ENCODE peak calls at places on chromosomes 13 and 19, in six cellular contexts. One of them, this sample, is unnamed. For H3K4me1, the result is how much of the 10 kb centered on the place peaks cover.

GRCh38 chr13:99432637-99433542 is 68.4 kb upstream of the TM9SF2 start:
- DNase-seq in stomach: peak
- DNase-seq in sigmoid colon: peak
- DNase-seq in vagina: no peak
- DNase-seq in breast epithelium: no peak
- DNase-seq in HepG2: peak
- DNase-seq in this sample: peak

GRCh38 chr13:76038920-76039716 is 403.0 kb downstream of the LMO7 start:
- DNase-seq in stomach: no peak
- DNase-seq in sigmoid colon: no peak
- DNase-seq in vagina: no peak
- DNase-seq in breast epithelium: no peak
- DNase-seq in HepG2: no peak
- DNase-seq in this sample: no peak

GRCh38 chr19:1942078-1942933 is 1.3 kb downstream of the CSNK1G2 start:
- DNase-seq in stomach: peak
- DNase-seq in sigmoid colon: peak
- DNase-seq in vagina: peak
- DNase-seq in breast epithelium: peak
- DNase-seq in HepG2: peak
- DNase-seq in this sample: peak

GRCh38 chr19:57363734-57364181 is 407 bp downstream of the TRAPPC2B start:
- DNase-seq in stomach: no peak
- DNase-seq in sigmoid colon: no peak
- DNase-seq in vagina: no peak
- DNase-seq in breast epithelium: no peak
- DNase-seq in HepG2: peak
- DNase-seq in this sample: no peak

GRCh38 chr19:31629936-31630335 is 280.7 kb upstream of the TSHZ3 start:
- DNase-seq in stomach: no peak
- DNase-seq in sigmoid colon: no peak
- DNase-seq in vagina: no peak
- DNase-seq in breast epithelium: no peak
- DNase-seq in HepG2: no peak
- DNase-seq in this sample: no peak

GRCh38 chr19:55080121-55080914 is 4.6 kb downstream of the EPS8L1 start:
- DNase-seq in stomach: peak
- DNase-seq in sigmoid colon: no peak
- DNase-seq in vagina: no peak
- DNase-seq in breast epithelium: peak
- DNase-seq in HepG2: peak
- DNase-seq in this sample: peak

GRCh38 chr13:79782541-79783216 is 301.7 kb downstream of the NDFIP2 start:
- DNase-seq in stomach: peak
- DNase-seq in sigmoid colon: no peak
- DNase-seq in vagina: no peak
- DNase-seq in breast epithelium: no peak
- DNase-seq in HepG2: peak
- DNase-seq in this sample: no peak

GRCh38 chr13:65133094-65133493 is 2097.0 kb downstream of the PCDH9 start:
- DNase-seq in stomach: no peak
- DNase-seq in sigmoid colon: no peak
- DNase-seq in vagina: no peak
- DNase-seq in breast epithelium: no peak
- DNase-seq in HepG2: no peak
- DNase-seq in this sample: no peak

GRCh38 chr13:111038887-111039286 is 76.2 kb upstream of the ARHGEF7 start:
- DNase-seq in stomach: no peak
- DNase-seq in sigmoid colon: no peak
- DNase-seq in vagina: no peak
- DNase-seq in breast epithelium: no peak
- DNase-seq in HepG2: no peak
- DNase-seq in this sample: no peak

GRCh38 chr13:48222358-48223015 is 10.5 kb upstream of the ITM2B start:
- DNase-seq in stomach: no peak
- DNase-seq in sigmoid colon: peak
- DNase-seq in vagina: no peak
- DNase-seq in breast epithelium: no peak
- DNase-seq in HepG2: no peak
- DNase-seq in this sample: peak

GRCh38 chr13:42377640-42378382 is 105.9 kb downstream of the AKAP11 start:
- DNase-seq in stomach: no peak
- DNase-seq in sigmoid colon: no peak
- DNase-seq in vagina: no peak
- DNase-seq in breast epithelium: no peak
- DNase-seq in HepG2: no peak
- DNase-seq in this sample: no peak

GRCh38 chr13:98752111-98752941 is at the start of gene SLC15A1:
- DNase-seq in stomach: no peak
- DNase-seq in sigmoid colon: no peak
- DNase-seq in vagina: no peak
- DNase-seq in breast epithelium: no peak
- DNase-seq in HepG2: no peak
- DNase-seq in this sample: peak

GRCh38 chr13:40269086-40269485 is 397.4 kb downstream of the FOXO1 start:
- DNase-seq in stomach: no peak
- DNase-seq in sigmoid colon: no peak
- DNase-seq in vagina: no peak
- DNase-seq in breast epithelium: no peak
- DNase-seq in HepG2: no peak
- DNase-seq in this sample: no peak

GRCh38 chr19:24166055-24166454 is 79.1 kb downstream of the ZNF254 start:
- DNase-seq in stomach: no peak
- DNase-seq in sigmoid colon: no peak
- DNase-seq in vagina: no peak
- DNase-seq in breast epithelium: no peak
- DNase-seq in HepG2: no peak
- DNase-seq in this sample: no peak

GRCh38 chr13:64074989-64075474 is 2659.4 kb upstream of the PCDH20 start:
- DNase-seq in stomach: peak
- DNase-seq in sigmoid colon: no peak
- DNase-seq in vagina: no peak
- DNase-seq in breast epithelium: no peak
- DNase-seq in HepG2: peak
- DNase-seq in this sample: no peak

GRCh38 chr13:25397763-25398162 is 26.0 kb downstream of the ATP8A2 start:
- DNase-seq in stomach: no peak
- DNase-seq in sigmoid colon: no peak
- DNase-seq in vagina: no peak
- DNase-seq in breast epithelium: no peak
- DNase-seq in HepG2: no peak
- DNase-seq in this sample: no peak

GRCh38 chr19:16604615-16605014 is 23.4 kb downstream of the MED26 start:
- DNase-seq in stomach: no peak
- DNase-seq in sigmoid colon: no peak
- DNase-seq in vagina: no peak
- DNase-seq in breast epithelium: no peak
- DNase-seq in HepG2: no peak
- DNase-seq in this sample: no peak

GRCh38 chr19:46927106-46927505 is 66.3 kb downstream of the ARHGAP35 start:
- DNase-seq in stomach: no peak
- DNase-seq in sigmoid colon: no peak
- DNase-seq in vagina: no peak
- DNase-seq in breast epithelium: no peak
- DNase-seq in HepG2: no peak
- DNase-seq in this sample: no peak

GRCh38 chr19:46925548-46925950 is 64.8 kb downstream of the ARHGAP35 start:
- DNase-seq in stomach: peak
- DNase-seq in sigmoid colon: no peak
- DNase-seq in vagina: no peak
- DNase-seq in breast epithelium: no peak
- DNase-seq in HepG2: peak
- DNase-seq in this sample: peak

GRCh38 chr19:46928951-46929350 is 68.2 kb downstream of the ARHGAP35 start:
- DNase-seq in stomach: no peak
- DNase-seq in sigmoid colon: no peak
- DNase-seq in vagina: no peak
- DNase-seq in breast epithelium: no peak
- DNase-seq in HepG2: no peak
- DNase-seq in this sample: no peak

GRCh38 chr19:46926201-46927071 is 65.6 kb downstream of the ARHGAP35 start:
- DNase-seq in stomach: no peak
- DNase-seq in sigmoid colon: no peak
- DNase-seq in vagina: no peak
- DNase-seq in breast epithelium: no peak
- DNase-seq in HepG2: no peak
- DNase-seq in this sample: no peak

DNA sequence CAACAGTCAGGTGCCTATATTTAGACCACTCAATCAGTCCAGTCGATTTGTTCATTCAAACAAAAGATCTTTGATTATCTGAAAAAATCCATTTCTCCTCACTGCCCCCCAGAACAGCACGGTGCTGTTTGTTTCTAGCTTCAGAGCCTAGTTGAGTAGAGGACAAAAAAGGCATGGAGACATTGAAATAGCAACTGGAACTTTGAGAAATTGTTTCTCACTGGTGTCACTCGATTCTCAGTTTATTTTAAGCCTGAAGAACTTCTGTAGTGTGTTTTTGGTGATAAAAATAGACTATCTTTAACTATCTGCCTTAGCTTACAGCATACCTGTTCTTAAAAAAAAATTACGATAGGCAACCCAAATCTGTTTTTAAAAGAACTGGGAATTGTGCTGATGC is 67.1 kb downstream of the ARHGAP35 start:
- DNase-seq in stomach: no peak
- DNase-seq in sigmoid colon: no peak
- DNase-seq in vagina: no peak
- DNase-seq in breast epithelium: no peak
- DNase-seq in HepG2: no peak
- DNase-seq in this sample: no peak
- H3K4me1 ChIP-seq in stomach: under half
- H3K4me1 ChIP-seq in sigmoid colon: under half
- H3K4me1 ChIP-seq in vagina: half or more
- H3K4me1 ChIP-seq in breast epithelium: under half
- H3K4me1 ChIP-seq in HepG2: half or more
- H3K4me1 ChIP-seq in this sample: under half

GRCh38 chr19:344625-345319 is at the start of gene MIER2:
- DNase-seq in stomach: peak
- DNase-seq in sigmoid colon: peak
- DNase-seq in vagina: no peak
- DNase-seq in breast epithelium: peak
- DNase-seq in HepG2: peak
- DNase-seq in this sample: peak
- TF ChIP-seq POLR2AphosphoS5 in stomach: peak
- TF ChIP-seq POLR2AphosphoS5 in sigmoid colon: peak
- TF ChIP-seq POLR2AphosphoS5 in vagina: peak
- TF ChIP-seq POLR2AphosphoS5 in breast epithelium: no peak
- TF ChIP-seq POLR2AphosphoS5 in HepG2: peak
- TF ChIP-seq POLR2AphosphoS5 in this sample: no peak

GRCh38 chr19:18676692-18677091 is 6.8 kb upstream of the CRTC1 start:
- DNase-seq in stomach: no peak
- DNase-seq in sigmoid colon: no peak
- DNase-seq in vagina: no peak
- DNase-seq in breast epithelium: no peak
- DNase-seq in HepG2: no peak
- DNase-seq in this sample: no peak

GRCh38 chr19:18675779-18676178 is 7.7 kb upstream of the CRTC1 start:
- DNase-seq in stomach: no peak
- DNase-seq in sigmoid colon: no peak
- DNase-seq in vagina: no peak
- DNase-seq in breast epithelium: no peak
- DNase-seq in HepG2: no peak
- DNase-seq in this sample: no peak

GRCh38 chr19:18672606-18673337 is 10.7 kb upstream of the CRTC1 start:
- DNase-seq in stomach: peak
- DNase-seq in sigmoid colon: no peak
- DNase-seq in vagina: no peak
- DNase-seq in breast epithelium: no peak
- DNase-seq in HepG2: no peak
- DNase-seq in this sample: no peak

GRCh38 chr19:18677156-18677555 is 6.3 kb upstream of the CRTC1 start:
- DNase-seq in stomach: no peak
- DNase-seq in sigmoid colon: no peak
- DNase-seq in vagina: no peak
- DNase-seq in breast epithelium: no peak
- DNase-seq in HepG2: no peak
- DNase-seq in this sample: no peak

GRCh38 chr19:18674616-18675015 is 8.9 kb upstream of the CRTC1 start:
- DNase-seq in stomach: no peak
- DNase-seq in sigmoid colon: peak
- DNase-seq in vagina: no peak
- DNase-seq in breast epithelium: no peak
- DNase-seq in HepG2: no peak
- DNase-seq in this sample: peak
- TF ChIP-seq CTCF in stomach: no peak
- TF ChIP-seq CTCF in sigmoid colon: no peak
- TF ChIP-seq CTCF in vagina: no peak
- TF ChIP-seq CTCF in breast epithelium: no peak
- TF ChIP-seq CTCF in HepG2: no peak
- TF ChIP-seq CTCF in this sample: no peak

GRCh38 chr13:46367622-46368327 is 19.3 kb downstream of the RUBCNL start:
- DNase-seq in stomach: no peak
- DNase-seq in sigmoid colon: no peak
- DNase-seq in vagina: no peak
- DNase-seq in breast epithelium: no peak
- DNase-seq in HepG2: no peak
- DNase-seq in this sample: no peak

GRCh38 chr13:46374710-46375109 is 12.3 kb downstream of the RUBCNL start:
- DNase-seq in stomach: no peak
- DNase-seq in sigmoid colon: no peak
- DNase-seq in vagina: no peak
- DNase-seq in breast epithelium: no peak
- DNase-seq in HepG2: no peak
- DNase-seq in this sample: no peak

GRCh38 chr13:46373623-46374022 is 13.4 kb downstream of the RUBCNL start:
- DNase-seq in stomach: no peak
- DNase-seq in sigmoid colon: no peak
- DNase-seq in vagina: no peak
- DNase-seq in breast epithelium: no peak
- DNase-seq in HepG2: no peak
- DNase-seq in this sample: peak

GRCh38 chr13:46372071-46372470 is 15.0 kb downstream of the RUBCNL start:
- DNase-seq in stomach: no peak
- DNase-seq in sigmoid colon: no peak
- DNase-seq in vagina: no peak
- DNase-seq in breast epithelium: no peak
- DNase-seq in HepG2: no peak
- DNase-seq in this sample: no peak

DNA sequence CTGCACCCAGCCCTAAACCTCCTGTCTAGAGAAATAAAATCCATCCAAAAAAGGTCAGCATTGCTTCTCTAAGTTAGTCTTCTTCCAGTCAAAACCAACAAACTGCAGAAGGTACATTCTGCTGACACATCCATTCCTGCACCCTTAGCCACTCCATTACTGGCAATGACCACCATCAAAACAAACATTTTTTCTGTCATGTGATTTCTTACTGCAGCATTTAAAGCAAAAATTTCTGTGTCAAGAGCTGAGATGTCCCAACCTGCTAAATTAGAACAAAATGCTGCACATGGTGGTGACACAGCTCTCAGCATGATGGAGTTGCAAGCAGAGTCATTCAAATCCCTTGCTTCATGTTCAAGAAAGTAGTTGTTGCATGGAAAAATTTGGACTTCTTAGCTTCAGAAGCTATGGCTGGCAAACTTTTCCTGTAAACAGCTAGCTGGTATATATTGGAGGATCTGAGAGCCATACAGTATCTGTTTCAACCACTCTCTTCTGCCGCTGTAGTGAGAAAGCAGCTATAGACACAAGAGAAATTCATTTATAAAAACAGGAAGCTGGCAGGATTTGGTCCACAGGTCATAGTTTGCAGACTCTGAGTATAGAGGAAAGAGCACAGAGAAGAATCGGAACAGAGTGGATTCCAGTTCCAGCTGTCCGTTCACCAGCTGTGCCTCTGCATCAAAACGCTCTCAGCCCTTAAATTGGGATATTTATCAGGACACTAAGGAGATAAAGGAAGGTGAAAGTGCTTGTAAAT is 17.4 kb downstream of the RUBCNL start:
- DNase-seq in stomach: no peak
- DNase-seq in sigmoid colon: no peak
- DNase-seq in vagina: no peak
- DNase-seq in breast epithelium: no peak
- DNase-seq in HepG2: no peak
- DNase-seq in this sample: no peak
- H3K4me1 ChIP-seq in stomach: under half
- H3K4me1 ChIP-seq in sigmoid colon: under half
- H3K4me1 ChIP-seq in vagina: under half
- H3K4me1 ChIP-seq in breast epithelium: under half
- H3K4me1 ChIP-seq in HepG2: under half
- H3K4me1 ChIP-seq in this sample: under half